ENCODE peak calls at places on chromosomes 12 and 14, in ten cellular contexts. One of them, this sample, is unnamed.

GRCh38 chr12:49537709-49538601 is 875 bp upstream of the KCNH3 start:
- DNase-seq in T1000: peak
- DNase-seq in astrocyte of the cerebellum: no peak
- DNase-seq in pancreas: peak
- DNase-seq in ACHN: peak
- DNase-seq in GM23338: peak
- DNase-seq in cardiac muscle cell: peak
- DNase-seq in brain microvascular endothelial cell: no peak
- DNase-seq in psoas muscle: no peak
- DNase-seq in NCI-H2081: no peak
- DNase-seq in this sample: no peak

GRCh38 chr12:53047221-53048032 is 2.4 kb upstream of the TNS2 start:
- DNase-seq in brain microvascular endothelial cell: no peak
- DNase-seq in ACHN: peak
- DNase-seq in astrocyte of the cerebellum: peak
- DNase-seq in pancreas: peak
- DNase-seq in NCI-H2081: peak
- DNase-seq in GM23338: peak
- DNase-seq in psoas muscle: peak
- DNase-seq in T1000: peak
- DNase-seq in cardiac muscle cell: peak
- DNase-seq in this sample: peak

GRCh38 chr14:76710093-76711010 is 50.9 kb upstream of the VASH1 start:
- DNase-seq in GM23338: peak
- DNase-seq in psoas muscle: no peak
- DNase-seq in T1000: no peak
- DNase-seq in ACHN: peak
- DNase-seq in NCI-H2081: peak
- DNase-seq in brain microvascular endothelial cell: peak
- DNase-seq in astrocyte of the cerebellum: peak
- DNase-seq in cardiac muscle cell: peak
- DNase-seq in pancreas: no peak
- DNase-seq in this sample: no peak

GRCh38 chr14:105659935-105660527 is 133.6 kb downstream of the TMEM121 start:
- DNase-seq in GM23338: no peak
- DNase-seq in psoas muscle: no peak
- DNase-seq in T1000: no peak
- DNase-seq in ACHN: no peak
- DNase-seq in cardiac muscle cell: no peak
- DNase-seq in NCI-H2081: no peak
- DNase-seq in pancreas: no peak
- DNase-seq in brain microvascular endothelial cell: no peak
- DNase-seq in astrocyte of the cerebellum: no peak
- DNase-seq in this sample: no peak

GRCh38 chr12:49698619-49699545 is 8.3 kb downstream of the FMNL3 start:
- DNase-seq in GM23338: peak
- DNase-seq in cardiac muscle cell: peak
- DNase-seq in T1000: no peak
- DNase-seq in brain microvascular endothelial cell: peak
- DNase-seq in psoas muscle: peak
- DNase-seq in astrocyte of the cerebellum: peak
- DNase-seq in ACHN: peak
- DNase-seq in pancreas: no peak
- DNase-seq in NCI-H2081: no peak
- DNase-seq in this sample: no peak

GRCh38 chr12:131620520-131620919 is 90.4 kb upstream of the SFSWAP start:
- DNase-seq in NCI-H2081: no peak
- DNase-seq in ACHN: no peak
- DNase-seq in GM23338: peak
- DNase-seq in pancreas: peak
- DNase-seq in cardiac muscle cell: no peak
- DNase-seq in brain microvascular endothelial cell: no peak
- DNase-seq in astrocyte of the cerebellum: no peak
- DNase-seq in T1000: no peak
- DNase-seq in psoas muscle: no peak
- DNase-seq in this sample: no peak

GRCh38 chr12:82120901-82121300 is 237.3 kb downstream of the CCDC59 start:
- DNase-seq in brain microvascular endothelial cell: no peak
- DNase-seq in ACHN: no peak
- DNase-seq in pancreas: no peak
- DNase-seq in GM23338: no peak
- DNase-seq in T1000: no peak
- DNase-seq in astrocyte of the cerebellum: no peak
- DNase-seq in NCI-H2081: no peak
- DNase-seq in psoas muscle: no peak
- DNase-seq in cardiac muscle cell: no peak
- DNase-seq in this sample: no peak

GRCh38 chr14:105168979-105169507 is 467 bp upstream of the JAG2 start:
- DNase-seq in pancreas: no peak
- DNase-seq in cardiac muscle cell: peak
- DNase-seq in NCI-H2081: peak
- DNase-seq in brain microvascular endothelial cell: no peak
- DNase-seq in ACHN: peak
- DNase-seq in GM23338: peak
- DNase-seq in T1000: no peak
- DNase-seq in psoas muscle: no peak
- DNase-seq in astrocyte of the cerebellum: no peak
- DNase-seq in this sample: no peak

GRCh38 chr12:51846209-51846779 is 2.2 kb downstream of the FIGNL2 start:
- DNase-seq in NCI-H2081: no peak
- DNase-seq in ACHN: no peak
- DNase-seq in GM23338: peak
- DNase-seq in pancreas: no peak
- DNase-seq in astrocyte of the cerebellum: no peak
- DNase-seq in cardiac muscle cell: no peak
- DNase-seq in psoas muscle: no peak
- DNase-seq in brain microvascular endothelial cell: no peak
- DNase-seq in T1000: no peak
- DNase-seq in this sample: no peak

GRCh38 chr12:108568653-108569154 is 6.3 kb downstream of the ISCU start:
- DNase-seq in GM23338: no peak
- DNase-seq in brain microvascular endothelial cell: no peak
- DNase-seq in cardiac muscle cell: no peak
- DNase-seq in ACHN: no peak
- DNase-seq in pancreas: no peak
- DNase-seq in astrocyte of the cerebellum: no peak
- DNase-seq in T1000: no peak
- DNase-seq in psoas muscle: no peak
- DNase-seq in NCI-H2081: no peak
- DNase-seq in this sample: peak

GRCh38 chr12:3363608-3364007 is 127.4 kb upstream of the PRMT8 start:
- DNase-seq in brain microvascular endothelial cell: no peak
- DNase-seq in GM23338: no peak
- DNase-seq in ACHN: no peak
- DNase-seq in T1000: no peak
- DNase-seq in pancreas: no peak
- DNase-seq in cardiac muscle cell: no peak
- DNase-seq in NCI-H2081: no peak
- DNase-seq in astrocyte of the cerebellum: no peak
- DNase-seq in psoas muscle: no peak
- DNase-seq in this sample: no peak

GRCh38 chr12:68189766-68190700 is 30.5 kb upstream of the IFNG start:
- DNase-seq in T1000: no peak
- DNase-seq in brain microvascular endothelial cell: peak
- DNase-seq in NCI-H2081: no peak
- DNase-seq in ACHN: peak
- DNase-seq in cardiac muscle cell: no peak
- DNase-seq in GM23338: no peak
- DNase-seq in astrocyte of the cerebellum: peak
- DNase-seq in psoas muscle: no peak
- DNase-seq in pancreas: no peak
- DNase-seq in this sample: peak

GRCh38 chr12:32587536-32588346 is 91.4 kb upstream of the DNM1L start:
- DNase-seq in T1000: no peak
- DNase-seq in ACHN: no peak
- DNase-seq in NCI-H2081: no peak
- DNase-seq in astrocyte of the cerebellum: no peak
- DNase-seq in cardiac muscle cell: no peak
- DNase-seq in GM23338: no peak
- DNase-seq in pancreas: no peak
- DNase-seq in brain microvascular endothelial cell: no peak
- DNase-seq in psoas muscle: no peak
- DNase-seq in this sample: no peak

GRCh38 chr12:27236498-27236897 is 7.6 kb upstream of the STK38L start:
- DNase-seq in pancreas: no peak
- DNase-seq in GM23338: no peak
- DNase-seq in cardiac muscle cell: no peak
- DNase-seq in astrocyte of the cerebellum: no peak
- DNase-seq in brain microvascular endothelial cell: no peak
- DNase-seq in T1000: no peak
- DNase-seq in NCI-H2081: no peak
- DNase-seq in psoas muscle: no peak
- DNase-seq in ACHN: peak
- DNase-seq in this sample: no peak

GRCh38 chr14:50347521-50347920 is 35.4 kb downstream of the DMAC2L start:
- DNase-seq in GM23338: no peak
- DNase-seq in cardiac muscle cell: no peak
- DNase-seq in T1000: no peak
- DNase-seq in psoas muscle: no peak
- DNase-seq in NCI-H2081: no peak
- DNase-seq in astrocyte of the cerebellum: no peak
- DNase-seq in pancreas: no peak
- DNase-seq in ACHN: peak
- DNase-seq in brain microvascular endothelial cell: peak
- DNase-seq in this sample: no peak

GRCh38 chr12:97075583-97076268 is 168.7 kb downstream of the NEDD1 start:
- DNase-seq in pancreas: no peak
- DNase-seq in NCI-H2081: no peak
- DNase-seq in brain microvascular endothelial cell: no peak
- DNase-seq in T1000: no peak
- DNase-seq in psoas muscle: no peak
- DNase-seq in astrocyte of the cerebellum: peak
- DNase-seq in ACHN: no peak
- DNase-seq in GM23338: peak
- DNase-seq in cardiac muscle cell: no peak
- DNase-seq in this sample: no peak

GRCh38 chr12:25286837-25287236 is 36.1 kb upstream of the KRAS start:
- DNase-seq in NCI-H2081: no peak
- DNase-seq in pancreas: no peak
- DNase-seq in astrocyte of the cerebellum: no peak
- DNase-seq in ACHN: no peak
- DNase-seq in GM23338: no peak
- DNase-seq in cardiac muscle cell: no peak
- DNase-seq in T1000: no peak
- DNase-seq in brain microvascular endothelial cell: no peak
- DNase-seq in psoas muscle: no peak
- DNase-seq in this sample: no peak

GRCh38 chr12:20808521-20808920 is 2.0 kb upstream of the SLCO1B3 start:
- DNase-seq in cardiac muscle cell: no peak
- DNase-seq in ACHN: no peak
- DNase-seq in GM23338: no peak
- DNase-seq in NCI-H2081: no peak
- DNase-seq in pancreas: no peak
- DNase-seq in brain microvascular endothelial cell: no peak
- DNase-seq in T1000: no peak
- DNase-seq in psoas muscle: no peak
- DNase-seq in astrocyte of the cerebellum: no peak
- DNase-seq in this sample: no peak